ENCODE peak calls at places on chromosomes 5 and 9, in four cellular contexts. P is HCT116, W is SK-N-SH, G is HepG2. A is an unnamed sample.

GRCh38 chr9:89640391-89640790 is 35.6 kb downstream of the GADD45G start:
- DNase-seq in G (no peak), P (no peak), W (no peak), A (no peak)

GRCh38 chr5:154368041-154368800 is 77.6 kb upstream of the SAP30L start:
- DNase-seq in P (peak), W (peak), G (peak), A (no peak)

GRCh38 chr9:107810493-107810931 is 320.9 kb upstream of the KLF4 start:
- DNase-seq in P (no peak), G (no peak), W (no peak), A (no peak)

GRCh38 chr9:6833518-6834192 is 75.9 kb downstream of the KDM4C start:
- DNase-seq in P (no peak), W (no peak), G (no peak), A (no peak)

GRCh38 chr5:111584651-111585050 is 72.3 kb upstream of the STARD4 start:
- DNase-seq in G (no peak), W (no peak), P (no peak), A (no peak)

GRCh38 chr5:78345485-78345884 is 14.9 kb upstream of the SCAMP1 start:
- DNase-seq in G (no peak), W (no peak), P (no peak), A (no peak)

GRCh38 chr9:70421272-70422180 is 7.1 kb upstream of the KLF9 start:
- DNase-seq in G (no peak), W (no peak), P (no peak), A (no peak)

GRCh38 chr5:135020111-135020895 is 13.7 kb downstream of the PITX1 start:
- DNase-seq in W (peak), G (no peak), P (no peak), A (no peak)

GRCh38 chr9:90092512-90092911 is 487.7 kb downstream of the GADD45G start:
- DNase-seq in W (no peak), G (no peak), P (no peak), A (no peak)

GRCh38 chr9:38107811-38108304 is 38.8 kb upstream of the SHB start:
- DNase-seq in W (no peak), G (no peak), P (no peak), A (peak)

GRCh38 chr5:116669261-116670049 is 94.8 kb upstream of the SEMA6A start:
- DNase-seq in P (no peak), G (no peak), W (no peak), A (no peak)

GRCh38 chr5:97133106-97133505 is 9.3 kb downstream of the LIX1 start:
- DNase-seq in G (no peak), W (no peak), P (no peak), A (no peak)

GRCh38 chr5:133294380-133294779 is 242.6 kb downstream of the HSPA4 start:
- DNase-seq in W (no peak), P (no peak), G (no peak), A (no peak)

GRCh38 chr9:114947058-114947457 is 16.7 kb upstream of the TNFSF8 start:
- DNase-seq in W (no peak), P (no peak), G (no peak), A (no peak)

GRCh38 chr9:131330814-131331600 is 41.5 kb downstream of the PLPP7 start:
- DNase-seq in G (no peak), P (no peak), W (peak), A (peak)

GRCh38 chr5:33343661-33344327 is 97.0 kb upstream of the TARS1 start:
- DNase-seq in G (no peak), W (no peak), P (peak), A (no peak)

GRCh38 chr5:134466241-134467069 is 54.8 kb upstream of the CDKN2AIPNL start:
- DNase-seq in G (peak), P (peak), W (peak), A (peak)

GRCh38 chr5:42759456-42759855 is 2.8 kb downstream of the CCDC152 start:
- DNase-seq in P (no peak), G (no peak), W (no peak), A (no peak)

GRCh38 chr9:114004221-114004716 is 73.8 kb downstream of the AMBP start:
- DNase-seq in W (no peak), P (no peak), G (no peak), A (no peak)

GRCh38 chr5:33303696-33304095 is 137.1 kb upstream of the TARS1 start:
- DNase-seq in W (no peak), G (peak), P (no peak), A (no peak)

GRCh38 chr9:88781500-88782391 is 209.5 kb upstream of the S1PR3 start:
- DNase-seq in P (no peak), G (peak), W (peak), A (peak)

GRCh38 chr5:10459080-10460055 is 17.7 kb downstream of the ROPN1L start:
- DNase-seq in G (no peak), W (no peak), P (no peak), A (no peak)

GRCh38 chr5:40160435-40160834 is 519.3 kb upstream of the PTGER4 start:
- DNase-seq in G (no peak), W (no peak), P (no peak), A (no peak)

GRCh38 chr5:1885777-1886633 is 3.3 kb upstream of the IRX4 start:
- DNase-seq in P (no peak), G (no peak), W (no peak), A (no peak)

GRCh38 chr5:126624534-126624933 is 23.8 kb downstream of the PHAX start:
- DNase-seq in W (no peak), P (peak), G (peak), A (no peak)

GRCh38 chr5:140647042-140647341 is 438 bp downstream of the NDUFA2 start:
- DNase-seq in P (no peak), G (no peak), W (no peak), A (no peak)

GRCh38 chr9:78365979-78366697 is 69.2 kb downstream of the PSAT1 start:
- DNase-seq in P (no peak), G (no peak), W (peak), A (no peak)

GRCh38 chr9:136117291-136118060 is 1.2 kb downstream of the TMEM250 start:
- DNase-seq in P (no peak), W (peak), G (peak), A (no peak)

GRCh38 chr9:89529243-89530030 is 31.5 kb upstream of the SEMA4D start:
- DNase-seq in G (no peak), P (no peak), W (no peak), A (no peak)

GRCh38 chr5:104977530-104977929 is 1414.9 kb upstream of the NUDT12 start:
- DNase-seq in W (no peak), G (peak), P (no peak), A (no peak)

GRCh38 chr5:16492398-16493175 is 27.0 kb upstream of the ZNF622 start:
- DNase-seq in W (no peak), G (no peak), P (no peak), A (no peak)

GRCh38 chr5:1345876-1346626 is 1.2 kb upstream of the CLPTM1L start:
- DNase-seq in P (no peak), W (no peak), G (no peak), A (peak)

GRCh38 chr5:88727705-88728313 is 155.2 kb downstream of the MEF2C start:
- DNase-seq in P (peak), W (no peak), G (no peak), A (peak)

GRCh38 chr5:91787718-91788117 is 404.6 kb upstream of the ARRDC3 start:
- DNase-seq in G (no peak), W (no peak), P (no peak), A (no peak)

GRCh38 chr9:34387239-34387638 is 10.5 kb upstream of the MYORG start:
- DNase-seq in W (no peak), G (no peak), P (no peak), A (peak)

GRCh38 chr5:153749941-153750340 is 259.5 kb downstream of the GRIA1 start:
- DNase-seq in P (no peak), G (no peak), W (no peak), A (no peak)

GRCh38 chr5:150734579-150735384 is 24.0 kb downstream of the DCTN4 start:
- DNase-seq in G (no peak), W (no peak), P (no peak), A (peak)

GRCh38 chr9:98249774-98250173 is 5.7 kb downstream of the TBC1D2 start:
- DNase-seq in G (no peak), W (no peak), P (no peak), A (no peak)

GRCh38 chr5:25119654-25120053 is 474.9 kb upstream of the CDH10 start:
- DNase-seq in G (peak), P (no peak), W (peak), A (peak)

GRCh38 chr5:17267099-17267498 is 49.7 kb downstream of the BASP1 start:
- DNase-seq in P (no peak), W (no peak), G (no peak), A (no peak)

GRCh38 chr5:102802704-102803458 is 47.8 kb downstream of the PAM start:
- DNase-seq in W (no peak), P (no peak), G (no peak), A (no peak)

GRCh38 chr5:102799017-102799416 is 43.9 kb downstream of the PAM start:
- DNase-seq in W (no peak), P (no peak), G (no peak), A (no peak)

GRCh38 chr5:102798103-102798502 is 43.0 kb downstream of the PAM start:
- DNase-seq in P (no peak), G (no peak), W (no peak), A (no peak)

GRCh38 chr5:102800427-102800826 is 45.3 kb downstream of the PAM start:
- DNase-seq in G (no peak), W (no peak), P (no peak), A (no peak)

GRCh38 chr5:102801375-102801774 is 46.3 kb downstream of the PAM start:
- DNase-seq in G (no peak), P (no peak), W (no peak), A (no peak)
- TF ChIP-seq ELF1 in G (no peak), P (no peak), W (no peak), A (no peak)

GRCh38 chr5:162497455-162497854 is 429.9 kb downstream of the GABRG2 start:
- DNase-seq in W (no peak), P (no peak), G (no peak), A (no peak)

GRCh38 chr5:162496080-162496808 is 428.7 kb downstream of the GABRG2 start:
- DNase-seq in P (no peak), W (no peak), G (no peak), A (no peak)
- TF ChIP-seq ELF1 in P (no peak), W (no peak), G (no peak), A (no peak)

GRCh38 chr9:122754825-122755224 is 12.7 kb downstream of the OR1L6 start:
- DNase-seq in G (no peak), P (no peak), W (no peak), A (no peak)
- TF ChIP-seq ELF1 in G (no peak), P (no peak), W (no peak), A (no peak)

DNA sequence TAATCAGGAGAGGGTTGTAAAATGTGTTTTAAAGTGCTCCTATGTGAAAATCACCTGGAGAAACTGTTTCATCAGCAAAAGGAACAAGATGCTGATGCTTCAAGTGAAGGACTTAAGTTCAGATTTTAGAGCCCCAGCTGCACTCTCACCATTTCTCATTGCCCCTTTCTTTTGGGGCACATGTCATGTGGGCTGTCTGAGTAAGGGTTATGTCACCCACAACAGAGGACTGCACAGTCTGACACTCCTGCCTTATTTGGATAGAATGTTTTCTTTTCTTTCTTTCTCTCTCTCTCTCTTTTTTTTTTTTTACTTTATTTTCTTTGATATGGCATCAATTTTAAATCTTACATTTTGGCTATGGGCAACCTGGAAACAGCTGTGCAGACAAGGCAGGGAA is 204.1 kb upstream of the EFNA5 start:
- DNase-seq in W (no peak), P (no peak), G (no peak), A (no peak)
- TF ChIP-seq ELF1 in W (no peak), P (no peak), G (no peak), A (no peak)

DNA sequence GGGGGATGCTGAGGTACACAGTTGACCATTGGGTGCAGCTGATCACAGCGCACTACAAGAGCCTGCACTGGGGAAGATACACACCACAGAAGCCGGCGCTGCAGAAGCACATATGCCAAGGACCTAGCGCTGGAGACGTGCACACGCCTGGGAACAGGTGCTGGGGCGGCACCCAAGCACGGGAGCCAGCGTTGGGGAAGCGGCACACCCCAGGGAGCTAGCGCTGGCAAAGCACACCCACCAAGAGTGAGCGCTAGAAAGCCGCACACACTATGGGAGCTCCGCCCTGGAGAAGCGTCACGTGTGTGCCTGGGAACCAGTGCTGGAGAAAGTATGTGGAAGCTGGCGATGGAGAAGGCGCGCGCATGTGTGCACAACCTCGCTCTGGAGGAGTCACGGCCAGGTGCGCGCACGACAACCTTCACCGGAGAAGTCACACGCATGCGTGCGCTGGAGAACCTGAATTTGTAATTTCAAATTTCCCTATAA is 4.5 kb downstream of the FANCC start:
- DNase-seq in P (peak), G (peak), W (peak), A (no peak)
- TF ChIP-seq ELF1 in P (no peak), G (no peak), W (no peak), A (no peak)

GRCh38 chr5:107926121-107926520 is 255.4 kb upstream of the EFNA5 start:
- DNase-seq in G (no peak), P (no peak), W (no peak), A (no peak)
- TF ChIP-seq ELF1 in G (no peak), P (no peak), W (no peak), A (no peak)

DNA sequence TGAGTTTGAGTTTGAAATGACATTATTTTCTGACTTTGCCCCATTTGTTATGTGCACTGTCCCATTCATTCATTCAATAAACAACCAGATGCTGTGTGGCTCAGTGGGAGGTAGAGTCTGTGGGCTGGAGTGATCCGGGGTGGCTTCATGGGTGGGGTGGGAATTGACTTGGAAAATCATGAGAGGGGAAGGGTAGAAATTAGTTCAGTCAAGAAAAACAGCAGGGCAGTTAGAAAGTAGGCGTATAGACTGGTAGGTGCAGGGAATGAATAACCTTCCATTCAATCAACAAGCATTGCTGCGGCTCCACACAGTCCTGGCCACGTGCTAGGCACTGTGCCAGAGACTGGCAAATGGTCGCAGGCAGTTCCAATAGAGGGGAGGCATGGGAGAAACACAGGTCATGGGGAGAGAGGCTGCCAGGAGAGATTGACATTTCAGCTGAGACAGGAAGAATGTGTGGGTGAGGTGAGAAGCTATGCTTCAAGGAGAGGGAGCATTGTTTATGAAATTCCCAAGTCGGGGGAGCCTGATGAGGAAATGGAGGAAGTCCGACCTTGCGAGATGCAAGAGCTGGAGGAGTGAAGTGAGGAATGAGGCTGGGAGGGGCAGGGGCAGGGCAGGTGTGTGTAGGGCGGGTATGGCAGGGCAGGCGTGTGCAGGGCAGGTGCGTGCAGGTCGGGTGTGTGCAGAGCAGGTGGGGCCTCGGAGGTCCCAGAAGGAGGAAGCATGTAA is 54.5 kb upstream of the PPARGC1B start:
- DNase-seq in P (no peak), G (no peak), W (no peak), A (no peak)
- TF ChIP-seq ELF1 in P (no peak), G (no peak), W (no peak), A (no peak)

A was measured in K562.